ENCODE peak calls at places on chromosomes 16 and 17, in four cellular contexts. X is HFFc6; G is myocyte; B is stimulated activated CD8-positive, alpha-beta memory T cell treated with anti-CD3 and anti-CD28 coated beads, Interleukin-4, amount 100 ng/mL, for 4 hours. N is an unnamed sample.

GRCh38 chr17:45334701-45335677 is 18.2 kb upstream of the MAP3K14 start:
- DNase-seq in X (no peak), G (no peak), B (no peak), N (no peak)

GRCh38 chr16:24520983-24521382 is 18.4 kb upstream of the RBBP6 start:
- DNase-seq in X (no peak), G (no peak), B (no peak), N (no peak)

GRCh38 chr17:15348030-15348429 is 6.6 kb upstream of the TEKT3 start:
- DNase-seq in X (peak; percentile 52), G (peak; percentile 13), B (no peak), N (peak; percentile 59)

GRCh38 chr16:67873435-67874146 is 739 bp downstream of the EDC4 start:
- DNase-seq in X (no peak), G (no peak), B (no peak), N (no peak)

GRCh38 chr17:48123111-48123510 is 15.5 kb downstream of the SNX11 start:
- DNase-seq in X (no peak), G (no peak), B (no peak), N (no peak)

GRCh38 chr16:19884611-19885455 is at the start of gene GPRC5B:
- DNase-seq in X (no peak), G (peak; percentile 62), B (peak; percentile 6), N (peak; percentile 55)

GRCh38 chr16:15034266-15035162 is 21.4 kb downstream of the NTAN1 start:
- DNase-seq in X (no peak), G (peak; percentile 83), B (no peak), N (peak; percentile 52)

GRCh38 chr17:51853857-51854256 is 304.7 kb downstream of the CA10 start:
- DNase-seq in X (no peak), G (no peak), B (no peak), N (no peak)

GRCh38 chr17:48131216-48131824 is 23.8 kb downstream of the SNX11 start:
- DNase-seq in X (peak; percentile 50), G (peak; percentile 83), B (peak; percentile 29), N (peak; percentile 82)

GRCh38 chr17:48610282-48611211 is at the start of gene HOXB7:
- DNase-seq in X (no peak), G (peak; percentile 85), B (no peak), N (peak; percentile 83)

GRCh38 chr16:53826658-53827057 is 122.7 kb downstream of the FTO start:
- DNase-seq in X (no peak), G (no peak), B (no peak), N (no peak)